ENCODE peak calls at places on chromosome 16, in nine cellular contexts. One of them, this sample, is unnamed.

GRCh38 chr16:65118866-65119265 is 3.0 kb downstream of the CDH11 start:
- DNase-seq in iPS DF 19.7: no peak
- DNase-seq in HTR-8/SVneo: no peak
- DNase-seq in kidney glomerular epithelial cell: no peak
- DNase-seq in effector CD4-positive, alpha-beta T cell: no peak
- DNase-seq in kidney: no peak
- DNase-seq in RCC 7860: no peak
- DNase-seq in heart right ventricle: no peak
- DNase-seq in AG04449: no peak
- DNase-seq in this sample: no peak

GRCh38 chr16:500699-501098 is 26.8 kb upstream of the CAPN15 start:
- DNase-seq in HTR-8/SVneo: no peak
- DNase-seq in AG04449: no peak
- DNase-seq in RCC 7860: no peak
- DNase-seq in kidney: no peak
- DNase-seq in effector CD4-positive, alpha-beta T cell: no peak
- DNase-seq in iPS DF 19.7: no peak
- DNase-seq in kidney glomerular epithelial cell: no peak
- DNase-seq in heart right ventricle: peak; percentile 33
- DNase-seq in this sample: no peak

GRCh38 chr16:83102336-83102735 is 475.6 kb downstream of the CDH13 start:
- DNase-seq in RCC 7860: no peak
- DNase-seq in iPS DF 19.7: no peak
- DNase-seq in HTR-8/SVneo: no peak
- DNase-seq in kidney: no peak
- DNase-seq in AG04449: no peak
- DNase-seq in effector CD4-positive, alpha-beta T cell: no peak
- DNase-seq in heart right ventricle: no peak
- DNase-seq in kidney glomerular epithelial cell: no peak
- DNase-seq in this sample: no peak

GRCh38 chr16:81553814-81554675 is 109.4 kb downstream of the CMIP start:
- DNase-seq in kidney: peak; percentile 29
- DNase-seq in heart right ventricle: no peak
- DNase-seq in kidney glomerular epithelial cell: no peak
- DNase-seq in iPS DF 19.7: no peak
- DNase-seq in effector CD4-positive, alpha-beta T cell: no peak
- DNase-seq in RCC 7860: no peak
- DNase-seq in AG04449: no peak
- DNase-seq in HTR-8/SVneo: no peak
- DNase-seq in this sample: no peak

GRCh38 chr16:23286131-23286532 is 16.0 kb upstream of the SCNN1B start:
- DNase-seq in HTR-8/SVneo: no peak
- DNase-seq in AG04449: peak; percentile 17
- DNase-seq in iPS DF 19.7: no peak
- DNase-seq in effector CD4-positive, alpha-beta T cell: no peak
- DNase-seq in kidney glomerular epithelial cell: peak; percentile 64
- DNase-seq in kidney: no peak
- DNase-seq in RCC 7860: peak; percentile 40
- DNase-seq in heart right ventricle: no peak
- DNase-seq in this sample: peak; percentile 70

GRCh38 chr16:88662222-88662842 is 559 bp downstream of the MVD start:
- DNase-seq in kidney glomerular epithelial cell: no peak
- DNase-seq in iPS DF 19.7: no peak
- DNase-seq in RCC 7860: no peak
- DNase-seq in heart right ventricle: no peak
- DNase-seq in effector CD4-positive, alpha-beta T cell: no peak
- DNase-seq in AG04449: no peak
- DNase-seq in kidney: no peak
- DNase-seq in HTR-8/SVneo: no peak
- DNase-seq in this sample: no peak

GRCh38 chr16:89373355-89374110 is 116.8 kb downstream of the ANKRD11 start:
- DNase-seq in kidney glomerular epithelial cell: peak; percentile 83
- DNase-seq in AG04449: peak; percentile 16
- DNase-seq in kidney: peak; percentile 72
- DNase-seq in effector CD4-positive, alpha-beta T cell: no peak
- DNase-seq in RCC 7860: no peak
- DNase-seq in iPS DF 19.7: no peak
- DNase-seq in heart right ventricle: peak; percentile 51
- DNase-seq in HTR-8/SVneo: no peak
- DNase-seq in this sample: peak; percentile 82

GRCh38 chr16:11916524-11917285 is 949 bp upstream of the GSPT1 start:
- DNase-seq in iPS DF 19.7: no peak
- DNase-seq in HTR-8/SVneo: peak; percentile 30
- DNase-seq in AG04449: no peak
- DNase-seq in kidney: no peak
- DNase-seq in heart right ventricle: no peak
- DNase-seq in RCC 7860: peak; percentile 46
- DNase-seq in effector CD4-positive, alpha-beta T cell: no peak
- DNase-seq in kidney glomerular epithelial cell: no peak
- DNase-seq in this sample: peak; percentile 55

GRCh38 chr16:70747703-70748631 is 53.0 kb downstream of the VAC14 start:
- DNase-seq in kidney: no peak
- DNase-seq in heart right ventricle: no peak
- DNase-seq in effector CD4-positive, alpha-beta T cell: no peak
- DNase-seq in RCC 7860: peak; percentile 92
- DNase-seq in iPS DF 19.7: no peak
- DNase-seq in kidney glomerular epithelial cell: peak; percentile 85
- DNase-seq in AG04449: no peak
- DNase-seq in HTR-8/SVneo: peak; percentile 38
- DNase-seq in this sample: peak; percentile 48

GRCh38 chr16:71666264-71666663 is 40.3 kb downstream of the MARVELD3 start:
- DNase-seq in heart right ventricle: no peak
- DNase-seq in RCC 7860: no peak
- DNase-seq in kidney: no peak
- DNase-seq in effector CD4-positive, alpha-beta T cell: no peak
- DNase-seq in AG04449: no peak
- DNase-seq in HTR-8/SVneo: no peak
- DNase-seq in kidney glomerular epithelial cell: no peak
- DNase-seq in iPS DF 19.7: no peak
- DNase-seq in this sample: no peak

GRCh38 chr16:56569971-56570370 is 5.1 kb downstream of the MT4 start:
- DNase-seq in kidney: no peak
- DNase-seq in kidney glomerular epithelial cell: no peak
- DNase-seq in heart right ventricle: no peak
- DNase-seq in AG04449: no peak
- DNase-seq in RCC 7860: no peak
- DNase-seq in effector CD4-positive, alpha-beta T cell: no peak
- DNase-seq in HTR-8/SVneo: no peak
- DNase-seq in iPS DF 19.7: no peak
- DNase-seq in this sample: no peak

GRCh38 chr16:19071811-19072777 is 4.7 kb downstream of the COQ7 start:
- DNase-seq in kidney: no peak
- DNase-seq in iPS DF 19.7: peak; percentile 23
- DNase-seq in HTR-8/SVneo: peak; percentile 19
- DNase-seq in heart right ventricle: peak; percentile 59
- DNase-seq in RCC 7860: peak; percentile 27
- DNase-seq in kidney glomerular epithelial cell: peak; percentile 26
- DNase-seq in AG04449: no peak
- DNase-seq in effector CD4-positive, alpha-beta T cell: peak; percentile 20
- DNase-seq in this sample: peak; percentile 11

GRCh38 chr16:47467501-47467900 is 6.4 kb downstream of the PHKB start:
- DNase-seq in heart right ventricle: no peak
- DNase-seq in iPS DF 19.7: no peak
- DNase-seq in kidney glomerular epithelial cell: no peak
- DNase-seq in RCC 7860: no peak
- DNase-seq in HTR-8/SVneo: no peak
- DNase-seq in kidney: no peak
- DNase-seq in effector CD4-positive, alpha-beta T cell: no peak
- DNase-seq in AG04449: no peak
- DNase-seq in this sample: no peak

GRCh38 chr16:24539850-24540484 is 601 bp downstream of the RBBP6 start:
- DNase-seq in kidney: peak; percentile 90
- DNase-seq in RCC 7860: no peak
- DNase-seq in kidney glomerular epithelial cell: no peak
- DNase-seq in AG04449: no peak
- DNase-seq in heart right ventricle: peak; percentile 53
- DNase-seq in HTR-8/SVneo: no peak
- DNase-seq in iPS DF 19.7: no peak
- DNase-seq in effector CD4-positive, alpha-beta T cell: peak; percentile 35
- DNase-seq in this sample: peak; percentile 34

GRCh38 chr16:71214771-71215381 is 15.6 kb downstream of the HYDIN start:
- DNase-seq in RCC 7860: no peak
- DNase-seq in kidney glomerular epithelial cell: peak; percentile 41
- DNase-seq in kidney: no peak
- DNase-seq in AG04449: no peak
- DNase-seq in iPS DF 19.7: no peak
- DNase-seq in heart right ventricle: no peak
- DNase-seq in HTR-8/SVneo: no peak
- DNase-seq in effector CD4-positive, alpha-beta T cell: no peak
- DNase-seq in this sample: no peak

GRCh38 chr16:12231666-12232065 is 255.1 kb downstream of the SNX29 start:
- DNase-seq in effector CD4-positive, alpha-beta T cell: no peak
- DNase-seq in kidney glomerular epithelial cell: peak; percentile 41
- DNase-seq in AG04449: peak; percentile 42
- DNase-seq in HTR-8/SVneo: no peak
- DNase-seq in heart right ventricle: no peak
- DNase-seq in RCC 7860: no peak
- DNase-seq in kidney: no peak
- DNase-seq in iPS DF 19.7: no peak
- DNase-seq in this sample: peak; percentile 83

GRCh38 chr16:5446623-5447240 is 349.1 kb upstream of the EEF2KMT start:
- DNase-seq in effector CD4-positive, alpha-beta T cell: no peak
- DNase-seq in kidney glomerular epithelial cell: no peak
- DNase-seq in kidney: no peak
- DNase-seq in iPS DF 19.7: no peak
- DNase-seq in RCC 7860: no peak
- DNase-seq in AG04449: no peak
- DNase-seq in heart right ventricle: no peak
- DNase-seq in HTR-8/SVneo: no peak
- DNase-seq in this sample: no peak

GRCh38 chr16:51151951-51152663 is 1.0 kb upstream of the SALL1 start:
- DNase-seq in kidney glomerular epithelial cell: peak; percentile 80
- DNase-seq in iPS DF 19.7: peak; percentile 63
- DNase-seq in RCC 7860: peak; percentile 78
- DNase-seq in effector CD4-positive, alpha-beta T cell: no peak
- DNase-seq in HTR-8/SVneo: no peak
- DNase-seq in AG04449: no peak
- DNase-seq in heart right ventricle: peak; percentile 71
- DNase-seq in kidney: peak; percentile 96
- DNase-seq in this sample: peak; percentile 83

GRCh38 chr16:13099822-13100221 is 198.4 kb downstream of the SHISA9 start:
- DNase-seq in RCC 7860: no peak
- DNase-seq in iPS DF 19.7: no peak
- DNase-seq in AG04449: no peak
- DNase-seq in HTR-8/SVneo: no peak
- DNase-seq in effector CD4-positive, alpha-beta T cell: no peak
- DNase-seq in kidney glomerular epithelial cell: no peak
- DNase-seq in kidney: no peak
- DNase-seq in heart right ventricle: no peak
- DNase-seq in this sample: no peak

GRCh38 chr16:85759631-85760419 is 8.9 kb upstream of the C16orf74 start:
- DNase-seq in heart right ventricle: no peak
- DNase-seq in HTR-8/SVneo: peak; percentile 61
- DNase-seq in RCC 7860: no peak
- DNase-seq in effector CD4-positive, alpha-beta T cell: no peak
- DNase-seq in AG04449: no peak
- DNase-seq in iPS DF 19.7: no peak
- DNase-seq in kidney glomerular epithelial cell: no peak
- DNase-seq in kidney: no peak
- DNase-seq in this sample: no peak

GRCh38 chr16:27463741-27464662 is 62.0 kb downstream of the IL21R start:
- DNase-seq in AG04449: no peak
- DNase-seq in heart right ventricle: no peak
- DNase-seq in iPS DF 19.7: no peak
- DNase-seq in kidney glomerular epithelial cell: no peak
- DNase-seq in kidney: peak; percentile 74
- DNase-seq in effector CD4-positive, alpha-beta T cell: peak; percentile 43
- DNase-seq in RCC 7860: no peak
- DNase-seq in HTR-8/SVneo: no peak
- DNase-seq in this sample: no peak

GRCh38 chr16:7482028-7482427 is 149.4 kb downstream of the RBFOX1 start:
- DNase-seq in AG04449: no peak
- DNase-seq in kidney glomerular epithelial cell: no peak
- DNase-seq in heart right ventricle: no peak
- DNase-seq in HTR-8/SVneo: no peak
- DNase-seq in kidney: no peak
- DNase-seq in iPS DF 19.7: no peak
- DNase-seq in RCC 7860: no peak
- DNase-seq in effector CD4-positive, alpha-beta T cell: no peak
- DNase-seq in this sample: no peak

GRCh38 chr16:89209522-89210044 is 7.9 kb upstream of the ZNF778 start:
- DNase-seq in effector CD4-positive, alpha-beta T cell: no peak
- DNase-seq in HTR-8/SVneo: no peak
- DNase-seq in kidney glomerular epithelial cell: no peak
- DNase-seq in iPS DF 19.7: no peak
- DNase-seq in RCC 7860: no peak
- DNase-seq in heart right ventricle: no peak
- DNase-seq in AG04449: no peak
- DNase-seq in kidney: peak; percentile 54
- DNase-seq in this sample: no peak

GRCh38 chr16:6165330-6165984 is 1067.9 kb upstream of the EEF2KMT start:
- DNase-seq in heart right ventricle: no peak
- DNase-seq in HTR-8/SVneo: no peak
- DNase-seq in kidney glomerular epithelial cell: peak; percentile 7
- DNase-seq in RCC 7860: peak; percentile 35
- DNase-seq in effector CD4-positive, alpha-beta T cell: no peak
- DNase-seq in kidney: no peak
- DNase-seq in AG04449: no peak
- DNase-seq in iPS DF 19.7: no peak
- DNase-seq in this sample: peak; percentile 2

GRCh38 chr16:15572329-15573001 is 70.5 kb downstream of the MARF1 start:
- DNase-seq in HTR-8/SVneo: no peak
- DNase-seq in RCC 7860: no peak
- DNase-seq in kidney glomerular epithelial cell: no peak
- DNase-seq in kidney: no peak
- DNase-seq in iPS DF 19.7: no peak
- DNase-seq in effector CD4-positive, alpha-beta T cell: no peak
- DNase-seq in heart right ventricle: no peak
- DNase-seq in AG04449: peak; percentile 33
- DNase-seq in this sample: peak; percentile 75

GRCh38 chr16:89565256-89565505 is 4.7 kb downstream of the RPL13 start:
- DNase-seq in kidney: no peak
- DNase-seq in iPS DF 19.7: peak; percentile 47
- DNase-seq in RCC 7860: no peak
- DNase-seq in kidney glomerular epithelial cell: no peak
- DNase-seq in AG04449: no peak
- DNase-seq in effector CD4-positive, alpha-beta T cell: no peak
- DNase-seq in HTR-8/SVneo: no peak
- DNase-seq in heart right ventricle: no peak
- DNase-seq in this sample: no peak

GRCh38 chr16:4500283-4500682 is 24.1 kb downstream of the HMOX2 start:
- DNase-seq in HTR-8/SVneo: peak; percentile 87
- DNase-seq in AG04449: no peak
- DNase-seq in kidney: no peak
- DNase-seq in iPS DF 19.7: no peak
- DNase-seq in heart right ventricle: no peak
- DNase-seq in effector CD4-positive, alpha-beta T cell: no peak
- DNase-seq in RCC 7860: peak; percentile 78
- DNase-seq in kidney glomerular epithelial cell: peak; percentile 45
- DNase-seq in this sample: peak; percentile 83

GRCh38 chr16:19186403-19186802 is 18.4 kb downstream of the SYT17 start:
- DNase-seq in kidney glomerular epithelial cell: no peak
- DNase-seq in kidney: no peak
- DNase-seq in heart right ventricle: no peak
- DNase-seq in iPS DF 19.7: no peak
- DNase-seq in AG04449: no peak
- DNase-seq in RCC 7860: no peak
- DNase-seq in effector CD4-positive, alpha-beta T cell: no peak
- DNase-seq in HTR-8/SVneo: no peak
- DNase-seq in this sample: peak; percentile 20

GRCh38 chr16:89404561-89404960 is 85.8 kb downstream of the ANKRD11 start:
- DNase-seq in iPS DF 19.7: no peak
- DNase-seq in HTR-8/SVneo: no peak
- DNase-seq in heart right ventricle: no peak
- DNase-seq in RCC 7860: no peak
- DNase-seq in effector CD4-positive, alpha-beta T cell: no peak
- DNase-seq in AG04449: no peak
- DNase-seq in kidney glomerular epithelial cell: no peak
- DNase-seq in kidney: peak; percentile 35
- DNase-seq in this sample: no peak

GRCh38 chr16:27111486-27111885 is 44.8 kb downstream of the C16orf82 start:
- DNase-seq in kidney glomerular epithelial cell: no peak
- DNase-seq in iPS DF 19.7: no peak
- DNase-seq in RCC 7860: no peak
- DNase-seq in HTR-8/SVneo: no peak
- DNase-seq in heart right ventricle: no peak
- DNase-seq in AG04449: no peak
- DNase-seq in effector CD4-positive, alpha-beta T cell: no peak
- DNase-seq in kidney: no peak
- DNase-seq in this sample: no peak

GRCh38 chr16:52078716-52079655 is 468.0 kb downstream of the TOX3 start:
- DNase-seq in AG04449: no peak
- DNase-seq in kidney glomerular epithelial cell: peak; percentile 84
- DNase-seq in heart right ventricle: no peak
- DNase-seq in HTR-8/SVneo: no peak
- DNase-seq in effector CD4-positive, alpha-beta T cell: no peak
- DNase-seq in RCC 7860: no peak
- DNase-seq in kidney: no peak
- DNase-seq in iPS DF 19.7: no peak
- DNase-seq in this sample: no peak